ENCODE peak calls at places on chromosomes 5 and 9, in five cellular contexts. Y is activated CD4-positive, alpha-beta T cell treated with anti-CD3 and anti-CD28 coated beads, Interleukin-2, amount 10 ng/mL, durations not matched to agents 7 days and 5 days; H is stimulated activated CD4-positive, alpha-beta T cell treated with anti-CD3 and anti-CD28 coated beads, Interleukin-2, amount 100 ng/mL, for 24 hours; Q is prostate gland; J is fibroblast of mammary gland. T is an unnamed sample.

GRCh38 chr5:127723571-127723970 is 20.4 kb downstream of the CCDC192 start:
- DNase-seq in Q (peak; percentile 20), J (peak; percentile 45), H (no peak), Y (no peak), T (no peak)

GRCh38 chr9:131747352-131747751 is 7.5 kb upstream of the RAPGEF1 start:
- DNase-seq in J (peak; percentile 75), Y (peak; percentile 52), Q (no peak), H (no peak), T (peak; percentile 52)

GRCh38 chr5:3512291-3512690 is 83.3 kb upstream of the IRX1 start:
- DNase-seq in Y (no peak), J (no peak), H (no peak), Q (no peak), T (no peak)

GRCh38 chr9:123391233-123391632 is 35.2 kb downstream of the CRB2 start:
- DNase-seq in Q (no peak), H (no peak), Y (no peak), J (no peak), T (no peak)

GRCh38 chr5:14777187-14777586 is 94.4 kb downstream of the ANKH start:
- DNase-seq in Y (no peak), Q (no peak), J (no peak), H (no peak), T (no peak)

GRCh38 chr5:36552626-36553393 is 53.6 kb upstream of the SLC1A3 start:
- DNase-seq in J (no peak), H (no peak), Y (no peak), Q (no peak), T (no peak)

GRCh38 chr9:30058463-30058862 is 2326.0 kb upstream of the ACO1 start:
- DNase-seq in J (no peak), Q (no peak), Y (no peak), H (no peak), T (no peak)

GRCh38 chr5:105034335-105034734 is 1471.7 kb upstream of the NUDT12 start:
- DNase-seq in Q (no peak), J (no peak), Y (no peak), H (no peak), T (peak; percentile 4)